ENCODE peak calls at places on chromosome 19, in six cellular contexts. One of them, this sample, is unnamed.

GRCh38 chr19:52995711-52996110 is 18.0 kb upstream of the ERVV-1 start:
- DNase-seq in SK-N-SH: no peak
- DNase-seq in HL-60: no peak
- DNase-seq in HepG2: no peak
- DNase-seq in H1: no peak
- DNase-seq in K562: no peak
- DNase-seq in this sample: no peak

GRCh38 chr19:34416021-34416545 is 11.9 kb downstream of the PDCD2L start:
- DNase-seq in K562: no peak
- DNase-seq in HepG2: no peak
- DNase-seq in HL-60: no peak
- DNase-seq in H1: no peak
- DNase-seq in SK-N-SH: no peak
- DNase-seq in this sample: no peak

GRCh38 chr19:31316201-31316951 is 32.9 kb downstream of the TSHZ3 start:
- DNase-seq in HepG2: no peak
- DNase-seq in SK-N-SH: no peak
- DNase-seq in HL-60: peak
- DNase-seq in K562: no peak
- DNase-seq in H1: no peak
- DNase-seq in this sample: no peak

GRCh38 chr19:34365463-34366401 is 736 bp downstream of the GPI start:
- DNase-seq in H1: peak
- DNase-seq in K562: peak
- DNase-seq in HepG2: no peak
- DNase-seq in HL-60: peak
- DNase-seq in SK-N-SH: peak
- DNase-seq in this sample: no peak

GRCh38 chr19:34766386-34766785 is 6.6 kb downstream of the ZNF599 start:
- DNase-seq in SK-N-SH: no peak
- DNase-seq in HepG2: no peak
- DNase-seq in H1: no peak
- DNase-seq in HL-60: no peak
- DNase-seq in K562: no peak
- DNase-seq in this sample: no peak

GRCh38 chr19:29872224-29872731 is 60.5 kb downstream of the CCNE1 start:
- DNase-seq in K562: peak
- DNase-seq in HepG2: no peak
- DNase-seq in HL-60: no peak
- DNase-seq in SK-N-SH: peak
- DNase-seq in H1: peak
- DNase-seq in this sample: no peak

GRCh38 chr19:17232258-17232657 is 6.2 kb downstream of the OCEL1 start:
- DNase-seq in H1: no peak
- DNase-seq in HL-60: no peak
- DNase-seq in HepG2: no peak
- DNase-seq in K562: no peak
- DNase-seq in SK-N-SH: no peak
- DNase-seq in this sample: no peak

GRCh38 chr19:51595190-51595589 is 24.1 kb downstream of the ZNF175 start:
- DNase-seq in K562: no peak
- DNase-seq in HepG2: no peak
- DNase-seq in H1: no peak
- DNase-seq in SK-N-SH: no peak
- DNase-seq in HL-60: no peak
- DNase-seq in this sample: no peak

GRCh38 chr19:54470991-54471782 is 1.9 kb downstream of the CDC42EP5 start:
- DNase-seq in H1: peak
- DNase-seq in HepG2: no peak
- DNase-seq in K562: no peak
- DNase-seq in HL-60: no peak
- DNase-seq in SK-N-SH: no peak
- DNase-seq in this sample: no peak

GRCh38 chr19:51944798-51945552 is 17.7 kb downstream of the ZNF613 start:
- DNase-seq in K562: no peak
- DNase-seq in HL-60: no peak
- DNase-seq in HepG2: no peak
- DNase-seq in H1: no peak
- DNase-seq in SK-N-SH: no peak
- DNase-seq in this sample: no peak

GRCh38 chr19:21221653-21222052 is 79.8 kb downstream of the ZNF431 start:
- DNase-seq in H1: no peak
- DNase-seq in HepG2: no peak
- DNase-seq in K562: no peak
- DNase-seq in SK-N-SH: no peak
- DNase-seq in HL-60: no peak
- DNase-seq in this sample: no peak

GRCh38 chr19:17522988-17523872 is 11.8 kb downstream of the PGLS start:
- DNase-seq in SK-N-SH: no peak
- DNase-seq in HepG2: no peak
- DNase-seq in HL-60: peak
- DNase-seq in H1: no peak
- DNase-seq in K562: no peak
- DNase-seq in this sample: peak

GRCh38 chr19:53102701-53103140 is 501 bp downstream of the ZNF160 start:
- DNase-seq in HepG2: no peak
- DNase-seq in SK-N-SH: peak
- DNase-seq in K562: peak
- DNase-seq in HL-60: peak
- DNase-seq in H1: no peak
- DNase-seq in this sample: no peak

GRCh38 chr19:54319049-54319448 is 6.1 kb upstream of the LILRA5 start:
- DNase-seq in HepG2: no peak
- DNase-seq in SK-N-SH: no peak
- DNase-seq in K562: no peak
- DNase-seq in H1: no peak
- DNase-seq in HL-60: no peak
- DNase-seq in this sample: no peak

DNA sequence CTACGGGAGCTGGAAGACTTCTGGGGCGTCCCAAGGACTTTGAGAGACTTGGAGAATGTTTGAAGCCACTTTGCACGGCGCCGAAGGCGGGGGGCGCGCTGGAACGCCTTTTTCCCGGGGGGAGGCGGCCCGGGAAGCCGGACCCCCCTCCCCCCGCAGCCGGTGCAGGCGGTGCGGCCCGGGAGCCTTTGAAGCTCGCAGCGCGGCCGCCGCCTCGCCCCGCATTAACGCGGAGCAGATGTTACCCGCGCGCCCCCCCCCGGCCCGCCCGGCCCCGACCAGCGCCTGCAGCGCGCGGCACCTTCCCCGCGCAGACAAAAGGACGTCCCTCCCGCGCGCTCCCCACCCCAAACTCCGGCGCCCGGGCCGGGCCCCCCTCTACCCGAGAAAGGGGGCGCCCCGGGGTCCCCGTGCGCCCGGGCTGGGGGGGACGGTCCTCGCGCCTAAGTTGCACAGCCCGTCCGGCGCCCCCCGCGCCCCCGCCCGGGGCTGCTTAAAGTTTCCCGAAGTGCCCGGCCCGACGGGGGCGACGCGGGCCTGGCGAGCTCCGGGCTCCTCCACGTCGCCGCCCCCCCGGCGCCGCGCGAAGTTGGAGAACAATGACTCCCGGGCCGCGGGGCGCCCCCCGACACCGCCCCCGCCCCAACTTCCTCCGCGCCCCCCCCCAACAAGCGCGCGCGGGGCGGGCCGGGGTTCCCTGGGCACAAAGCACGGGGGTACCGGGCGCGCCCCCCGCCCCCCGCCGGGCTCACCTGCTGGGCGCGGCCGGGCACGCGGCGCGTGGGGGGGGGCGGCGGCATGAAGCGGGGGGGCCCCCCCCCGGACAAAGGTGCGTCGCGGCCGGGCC is 644 bp downstream of the TCF3 start:
- DNase-seq in HepG2: no peak
- DNase-seq in K562: peak
- DNase-seq in H1: no peak
- DNase-seq in HL-60: peak
- DNase-seq in SK-N-SH: peak
- DNase-seq in this sample: no peak
- TF ChIP-seq GABPA in HepG2: no peak
- TF ChIP-seq GABPA in K562: no peak
- TF ChIP-seq GABPA in H1: no peak
- TF ChIP-seq GABPA in HL-60: no peak
- TF ChIP-seq GABPA in SK-N-SH: no peak
- TF ChIP-seq GABPA in this sample: no peak

GRCh38 chr19:57800696-57801095 is 14.0 kb downstream of the ZNF552 start:
- DNase-seq in HepG2: no peak
- DNase-seq in SK-N-SH: no peak
- DNase-seq in K562: no peak
- DNase-seq in HL-60: no peak
- DNase-seq in H1: no peak
- DNase-seq in this sample: no peak

GRCh38 chr19:57802269-57802668 is 12.4 kb downstream of the ZNF552 start:
- DNase-seq in H1: no peak
- DNase-seq in SK-N-SH: no peak
- DNase-seq in HepG2: no peak
- DNase-seq in HL-60: no peak
- DNase-seq in K562: no peak
- DNase-seq in this sample: no peak

GRCh38 chr19:57803265-57803593 is 11.5 kb downstream of the ZNF552 start:
- DNase-seq in HL-60: no peak
- DNase-seq in H1: no peak
- DNase-seq in SK-N-SH: no peak
- DNase-seq in HepG2: no peak
- DNase-seq in K562: no peak
- DNase-seq in this sample: no peak

GRCh38 chr19:57807541-57807940 is 7.2 kb downstream of the ZNF552 start:
- DNase-seq in HL-60: no peak
- DNase-seq in HepG2: no peak
- DNase-seq in H1: no peak
- DNase-seq in SK-N-SH: no peak
- DNase-seq in K562: no peak
- DNase-seq in this sample: no peak

DNA sequence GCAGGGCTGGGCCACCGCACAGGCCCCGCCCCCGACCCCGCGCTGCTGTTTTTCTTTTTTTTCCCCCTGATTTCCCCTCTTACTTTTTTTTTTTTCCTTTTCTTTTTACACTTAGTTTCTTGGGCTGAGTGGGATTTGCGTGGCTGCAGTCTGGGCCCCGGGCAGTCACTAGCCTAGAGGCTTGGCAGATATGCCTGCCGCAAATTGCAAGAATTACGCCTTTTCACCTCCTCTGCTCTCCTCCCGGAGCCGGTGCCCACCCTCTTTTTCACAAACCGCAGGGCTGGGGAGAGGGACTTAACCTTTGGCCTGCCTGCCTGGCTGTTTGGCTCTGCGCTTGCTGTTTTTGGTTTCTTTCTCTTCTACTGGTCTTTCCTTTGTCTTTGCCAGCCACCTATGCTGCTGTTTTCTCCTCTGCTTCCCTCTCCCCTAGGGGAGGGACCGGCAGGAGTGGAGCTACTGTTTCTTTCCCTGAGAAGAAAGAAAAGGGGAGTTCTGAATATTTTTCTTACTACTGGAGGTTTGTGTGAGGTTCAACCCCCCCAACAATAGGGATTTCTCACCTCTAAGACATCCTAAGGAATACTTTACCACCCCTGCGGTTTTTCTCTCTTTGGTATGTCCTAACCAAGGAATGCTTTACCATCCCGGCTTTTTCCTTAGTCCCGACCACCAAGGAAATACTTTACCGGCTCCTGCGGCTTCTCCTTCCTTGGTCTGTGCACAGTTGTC is 11.0 kb downstream of the ZNF552 start:
- DNase-seq in HL-60: no peak
- DNase-seq in K562: no peak
- DNase-seq in SK-N-SH: peak
- DNase-seq in H1: peak
- DNase-seq in HepG2: peak
- DNase-seq in this sample: no peak
- TF ChIP-seq GABPA in HL-60: no peak
- TF ChIP-seq GABPA in K562: no peak
- TF ChIP-seq GABPA in SK-N-SH: no peak
- TF ChIP-seq GABPA in H1: no peak
- TF ChIP-seq GABPA in HepG2: no peak
- TF ChIP-seq GABPA in this sample: no peak

DNA sequence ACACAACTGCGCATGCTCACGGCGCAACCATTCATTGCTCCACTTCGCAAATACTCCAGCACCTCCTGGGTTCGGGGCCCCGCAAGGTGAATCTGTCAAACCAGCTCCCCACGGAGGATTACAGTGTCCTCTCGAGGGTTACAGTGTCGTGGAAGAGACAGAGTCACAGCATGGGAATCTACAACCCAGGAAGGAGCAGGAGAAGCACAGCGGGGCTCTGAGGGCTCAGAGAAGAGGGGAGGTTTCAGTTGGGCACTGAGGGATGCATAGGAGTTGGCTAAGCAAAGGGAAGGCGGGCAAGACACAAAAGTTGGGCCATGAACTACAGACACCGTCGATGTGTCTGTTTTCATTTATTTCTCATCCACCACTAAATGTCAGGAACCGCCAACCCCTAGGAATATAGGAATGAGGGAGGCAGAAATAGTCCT is 1.0 kb upstream of the GTF2F1 start:
- DNase-seq in SK-N-SH: no peak
- DNase-seq in H1: no peak
- DNase-seq in K562: no peak
- DNase-seq in HL-60: no peak
- DNase-seq in HepG2: no peak
- DNase-seq in this sample: peak
- TF ChIP-seq GABPA in SK-N-SH: no peak
- TF ChIP-seq GABPA in H1: no peak
- TF ChIP-seq GABPA in K562: no peak
- TF ChIP-seq GABPA in HL-60: no peak
- TF ChIP-seq GABPA in HepG2: no peak
- TF ChIP-seq GABPA in this sample: no peak

GRCh38 chr19:13025819-13026477 is 30.7 kb downstream of the NFIX start:
- DNase-seq in HL-60: no peak
- DNase-seq in SK-N-SH: no peak
- DNase-seq in H1: no peak
- DNase-seq in K562: no peak
- DNase-seq in HepG2: no peak
- DNase-seq in this sample: no peak

GRCh38 chr19:13024958-13025653 is 29.8 kb downstream of the NFIX start:
- DNase-seq in HepG2: no peak
- DNase-seq in HL-60: no peak
- DNase-seq in SK-N-SH: no peak
- DNase-seq in H1: peak
- DNase-seq in K562: no peak
- DNase-seq in this sample: no peak

GRCh38 chr19:13027557-13027956 is 32.3 kb downstream of the NFIX start:
- DNase-seq in SK-N-SH: no peak
- DNase-seq in H1: no peak
- DNase-seq in HepG2: no peak
- DNase-seq in HL-60: no peak
- DNase-seq in K562: no peak
- DNase-seq in this sample: no peak

GRCh38 chr19:13027031-13027430 is 31.8 kb downstream of the NFIX start:
- DNase-seq in SK-N-SH: no peak
- DNase-seq in HL-60: no peak
- DNase-seq in K562: no peak
- DNase-seq in HepG2: no peak
- DNase-seq in H1: no peak
- DNase-seq in this sample: no peak

DNA sequence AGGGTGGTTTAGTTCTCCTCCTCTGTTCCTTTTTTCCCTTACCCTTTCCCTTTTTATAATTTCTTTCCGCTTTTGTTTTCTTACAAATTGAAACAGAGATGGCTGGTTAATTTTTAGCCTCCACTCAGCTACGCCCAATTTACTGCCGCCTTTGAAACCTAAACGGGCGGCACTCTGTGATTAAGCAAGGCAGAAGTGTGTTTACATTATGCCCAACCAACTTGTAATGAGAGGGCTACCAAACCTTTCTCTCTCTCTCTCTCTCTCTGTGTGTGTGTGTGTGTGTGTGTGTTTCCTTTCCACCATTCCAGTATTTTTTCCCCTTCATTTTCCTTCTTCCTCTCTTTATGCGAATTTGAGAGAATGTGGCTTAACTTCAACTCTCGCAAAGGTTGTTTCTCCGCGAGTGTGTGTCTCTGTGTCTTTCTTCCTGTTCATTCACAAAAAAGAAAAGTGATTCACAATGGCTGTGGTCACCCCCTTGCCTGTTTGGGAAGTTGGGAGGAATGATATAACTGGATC is 31.3 kb downstream of the NFIX start:
- DNase-seq in SK-N-SH: no peak
- DNase-seq in K562: no peak
- DNase-seq in H1: no peak
- DNase-seq in HL-60: no peak
- DNase-seq in HepG2: peak
- DNase-seq in this sample: no peak
- TF ChIP-seq GABPA in SK-N-SH: no peak
- TF ChIP-seq GABPA in K562: no peak
- TF ChIP-seq GABPA in H1: no peak
- TF ChIP-seq GABPA in HL-60: no peak
- TF ChIP-seq GABPA in HepG2: no peak
- TF ChIP-seq GABPA in this sample: no peak